ENCODE peak calls at places on chromosome 1, in four cellular contexts. S is lower lobe of right lung, U is hepatocyte, E is SJCRH30. R is an unnamed sample.

GRCh38 chr1:12179111-12179519 is 12.3 kb downstream of the TNFRSF1B start:
- DNase-seq in E (peak; percentile 62), S (no peak), U (no peak), R (no peak)

GRCh38 chr1:22773981-22774471 is 63.4 kb downstream of the EPHB2 start:
- DNase-seq in U (no peak), E (no peak), S (no peak), R (peak; percentile 90)

GRCh38 chr1:24413350-24414163 is at the start of gene STPG1:
- DNase-seq in S (peak; percentile 90), E (no peak), U (peak; percentile 87), R (peak; percentile 83)

GRCh38 chr1:225474986-225475820 is 47.4 kb upstream of the LBR start:
- DNase-seq in E (peak; percentile 90), U (peak; percentile 79), S (peak; percentile 80), R (peak; percentile 81)

GRCh38 chr1:1058088-1058905 is 15.8 kb downstream of the RNF223 start:
- DNase-seq in S (no peak), E (no peak), U (no peak), R (no peak)

GRCh38 chr1:93033029-93033428 is 46.1 kb upstream of the MTF2 start:
- DNase-seq in U (no peak), E (no peak), S (no peak), R (no peak)

GRCh38 chr1:109112056-109112651 is 1.8 kb upstream of the ELAPOR1 start:
- DNase-seq in U (no peak), S (no peak), E (no peak), R (no peak)

GRCh38 chr1:147808025-147808424 is 47.6 kb upstream of the GJA5 start:
- DNase-seq in U (peak; percentile 38), S (no peak), E (no peak), R (no peak)

GRCh38 chr1:25799346-25799720 is 660 bp upstream of the SELENON start:
- DNase-seq in E (peak; percentile 40), S (no peak), U (no peak), R (no peak)

GRCh38 chr1:167435484-167435883 is 82.8 kb downstream of the CD247 start:
- DNase-seq in U (no peak), E (no peak), S (no peak), R (no peak)

GRCh38 chr1:80534606-80535360 is 1266.0 kb upstream of the ADGRL2 start:
- DNase-seq in S (no peak), U (no peak), E (no peak), R (no peak)

GRCh38 chr1:36198641-36199040 is 25.6 kb upstream of the THRAP3 start:
- DNase-seq in U (no peak), E (no peak), S (no peak), R (no peak)

GRCh38 chr1:85398391-85399064 is 66.4 kb downstream of the DDAH1 start:
- DNase-seq in E (no peak), S (no peak), U (no peak), R (no peak)

GRCh38 chr1:227892930-227893695 is 54.6 kb downstream of the WNT9A start:
- DNase-seq in U (no peak), E (peak; percentile 3), S (peak; percentile 37), R (peak; percentile 51)

GRCh38 chr1:234970731-234971476 is 157.7 kb downstream of the TOMM20 start:
- DNase-seq in U (peak; percentile 82), E (peak; percentile 96), S (peak; percentile 66), R (peak; percentile 86)
- H3K4me1 ChIP-seq in U (peaks cover 53% of the 10 kb centered on the region), E (peaks cover 38% of the 10 kb centered on the region), S (peaks cover 57% of the 10 kb centered on the region), R (peaks cover 7% of the 10 kb centered on the region)

GRCh38 chr1:216285052-216285451 is 138.2 kb downstream of the USH2A start:
- DNase-seq in E (no peak), S (no peak), U (no peak), R (no peak)
- H3K27ac ChIP-seq in E (no peak overlapping the region), S (no peak overlapping the region), U (no peak overlapping the region), R (no peak overlapping the region)

GRCh38 chr1:8870118-8870517 is 8.4 kb downstream of the ENO1 start:
- DNase-seq in U (no peak), S (no peak), E (no peak), R (no peak)
- H3K4me1 ChIP-seq in U (peaks cover 41% of the 10 kb centered on the region), S (peaks cover 46% of the 10 kb centered on the region), E (peaks cover 28% of the 10 kb centered on the region), R (peaks cover 3% of the 10 kb centered on the region)

GRCh38 chr1:95116666-95117206 is 419 bp upstream of the TLCD4 start:
- DNase-seq in E (peak; percentile 82), S (peak; percentile 72), U (peak; percentile 86), R (peak; percentile 78)
- H3K27ac ChIP-seq in E (peak overlapping the region; percentile 65), S (peak overlapping the region; percentile 77), U (peak overlapping the region; percentile 85), R (peak overlapping the region; percentile 28)

DNA sequence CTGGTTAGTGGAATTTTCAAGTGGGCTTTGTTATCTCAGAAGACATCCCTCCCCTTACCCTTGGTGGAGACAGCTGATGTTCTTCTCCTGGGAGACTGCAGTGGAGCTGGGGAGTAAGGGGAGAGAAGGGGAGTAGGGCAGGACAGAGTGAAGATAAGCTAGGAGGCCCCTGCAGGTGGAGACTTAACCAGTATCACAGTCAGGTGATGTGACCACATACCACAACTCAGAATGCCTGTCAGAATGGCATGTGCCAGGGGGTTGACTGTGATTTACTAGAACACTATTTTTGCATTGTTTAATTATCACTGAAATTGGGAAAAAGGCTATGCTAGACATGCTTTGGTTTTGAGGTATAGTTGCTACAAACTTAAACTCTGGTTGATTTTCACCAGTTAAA is 124.6 kb downstream of the NRDC start:
- DNase-seq in E (no peak), U (no peak), S (no peak), R (no peak)
- H3K4me1 ChIP-seq in E (no peaks in the 10 kb centered on the region), U (no peaks in the 10 kb centered on the region), S (no peaks in the 10 kb centered on the region), R (peaks cover 1% of the 10 kb centered on the region)

GRCh38 chr1:39819091-39819812 is 30.6 kb upstream of the BMP8B start:
- DNase-seq in U (no peak), E (no peak), S (peak; percentile 44), R (no peak)

GRCh38 chr1:39822146-39822545 is 33.5 kb upstream of the BMP8B start:
- DNase-seq in S (no peak), E (no peak), U (no peak), R (no peak)

GRCh38 chr1:39818482-39818881 is 29.8 kb upstream of the BMP8B start:
- DNase-seq in E (no peak), U (no peak), S (peak; percentile 30), R (no peak)

GRCh38 chr1:39812913-39813312 is 24.2 kb upstream of the BMP8B start:
- DNase-seq in S (no peak), U (no peak), E (no peak), R (no peak)

GRCh38 chr1:39816431-39817090 is 27.9 kb upstream of the BMP8B start:
- DNase-seq in U (peak; percentile 75), E (peak; percentile 80), S (peak; percentile 75), R (no peak)
- H3K27ac ChIP-seq in U (no peak overlapping the region), E (peak overlapping the region; percentile 15), S (no peak overlapping the region), R (no peak overlapping the region)

GRCh38 chr1:8392522-8392921 is 74.6 kb downstream of the SLC45A1 start:
- DNase-seq in E (no peak), U (no peak), S (no peak), R (no peak)
- H3K4me1 ChIP-seq in E (peaks cover 4% of the 10 kb centered on the region), U (peaks cover 27% of the 10 kb centered on the region), S (peaks cover 57% of the 10 kb centered on the region), R (peaks cover 6% of the 10 kb centered on the region)

R was measured in aorta.